ENCODE peak calls at places on chromosomes 4 and X, in seven cellular contexts. U is fibroblast of mammary gland; Y is left ventricle myocardium superior; V is stimulated activated CD4-positive, alpha-beta T cell treated with anti-CD3 and anti-CD28 coated beads, Interleukin-15, amount 100 ng/mL, for 1 hour; X is stimulated activated naive CD8-positive, alpha-beta T cell treated with anti-CD3 and anti-CD28 coated beads, Interleukin-15, amount 100 ng/mL, for 72 hours; C is progenitor cell of endocrine pancreas; L is stimulated activated CD8-positive, alpha-beta memory T cell treated with anti-CD3 and anti-CD28 coated beads, Interleukin-4, amount 100 ng/mL, for 48 hours. P is an unnamed sample.

GRCh38 chrX:20374866-20375530 is 108.3 kb upstream of the RPS6KA3 start:
- DNase-seq in V (no peak), Y (no peak), X (no peak), U (peak), C (no peak), L (no peak), P (no peak)

GRCh38 chr4:155523358-155523757 is 143.3 kb upstream of the GUCY1A1 start:
- DNase-seq in C (no peak), Y (no peak), X (no peak), L (no peak), V (no peak), U (no peak), P (no peak)

GRCh38 chr4:15649914-15650545 is 5.1 kb downstream of the FBXL5 start:
- DNase-seq in Y (no peak), L (peak), C (no peak), U (peak), X (peak), V (peak), P (peak)

GRCh38 chrX:131762802-131763234 is 218.9 kb downstream of the OR13H1 start:
- DNase-seq in X (no peak), V (no peak), U (peak), C (no peak), Y (no peak), L (no peak), P (no peak)

GRCh38 chrX:14864626-14865025 is 8.2 kb downstream of the FANCB start:
- DNase-seq in X (no peak), C (no peak), Y (no peak), U (peak), V (no peak), L (no peak), P (no peak)

GRCh38 chrX:623268-623598 is 7.4 kb upstream of the SHOX start:
- DNase-seq in Y (no peak), U (no peak), L (no peak), C (no peak), V (no peak), X (no peak), P (no peak)

GRCh38 chr4:14168919-14169318 is 541.4 kb upstream of the BOD1L1 start:
- DNase-seq in U (peak), C (no peak), Y (peak), L (no peak), V (no peak), X (no peak), P (no peak)

GRCh38 chrX:37666516-37666915 is 19.1 kb upstream of the XK start:
- DNase-seq in L (no peak), V (no peak), X (no peak), U (peak), C (no peak), Y (no peak), P (no peak)

GRCh38 chr4:107825072-107825789 is 499 bp downstream of the SGMS2 start:
- DNase-seq in X (peak), V (no peak), U (peak), Y (peak), C (peak), L (peak), P (no peak)

GRCh38 chrX:68415289-68415688 is 18.0 kb downstream of the OPHN1 start:
- DNase-seq in X (no peak), C (no peak), Y (peak), U (peak), L (no peak), V (no peak), P (no peak)

GRCh38 chr4:160928482-160928881 is 1235.3 kb downstream of the FSTL5 start:
- DNase-seq in U (no peak), C (no peak), V (no peak), Y (no peak), X (no peak), L (no peak), P (no peak)

GRCh38 chr4:110869862-110870577 is 247.1 kb upstream of the PITX2 start:
- DNase-seq in C (no peak), L (no peak), U (peak), V (no peak), Y (no peak), X (no peak), P (no peak)

GRCh38 chr4:1231637-1232360 is 17.1 kb downstream of the CTBP1 start:
- DNase-seq in C (no peak), X (no peak), Y (no peak), U (peak), L (no peak), V (no peak), P (no peak)

GRCh38 chr4:56821394-56822263 is at the start of gene SPINK2:
- DNase-seq in Y (peak), L (peak), C (peak), V (peak), X (peak), U (no peak), P (peak)

P was measured in effector CD8-positive, alpha-beta T cell.